ENCODE peak calls at places on chromosomes 12 and 14, in seven cellular contexts. L is T-helper 1 cell, P is left ventricle myocardium inferior, C is suprapubic skin, I is tibial artery, E is NCI-H1105, B is heart left ventricle. Z is an unnamed sample.

GRCh38 chr12:120399531-120399930 is 30.6 kb upstream of the MSI1 start:
- DNase-seq in P (no peak), C (no peak), B (no peak), I (no peak), L (no peak), E (no peak), Z (no peak)

GRCh38 chr12:20097561-20097960 is 270.8 kb upstream of the PDE3A start:
- DNase-seq in P (no peak), C (no peak), E (no peak), I (no peak), L (no peak), B (no peak), Z (no peak)

GRCh38 chr12:96489392-96490056 is at the start of gene CFAP54:
- DNase-seq in L (peak; percentile 93), I (peak; percentile 95), E (peak; percentile 96), B (peak; percentile 96), C (peak; percentile 96), P (peak; percentile 94), Z (peak; percentile 96)

GRCh38 chr14:50792058-50792477 is 38.9 kb downstream of the NIN start:
- DNase-seq in C (no peak), E (no peak), I (no peak), L (no peak), B (no peak), P (no peak), Z (peak; percentile 30)

GRCh38 chr12:105228494-105228893 is 7.5 kb downstream of the APPL2 start:
- DNase-seq in B (no peak), C (no peak), P (no peak), L (no peak), E (no peak), I (no peak), Z (peak; percentile 93)

GRCh38 chr14:99118946-99119345 is 153.1 kb downstream of the BCL11B start:
- DNase-seq in E (no peak), L (no peak), I (no peak), P (no peak), C (no peak), B (no peak), Z (no peak)

GRCh38 chr12:27619308-27619707 is 76.9 kb upstream of the REP15 start:
- DNase-seq in C (no peak), I (no peak), B (no peak), L (no peak), P (no peak), E (no peak), Z (no peak)

GRCh38 chr12:88793091-88793490 is 212.8 kb upstream of the KITLG start:
- DNase-seq in E (no peak), L (no peak), P (no peak), B (no peak), C (no peak), I (no peak), Z (no peak)

GRCh38 chr14:73477618-73478266 is 13.0 kb upstream of the RIOX1 start:
- DNase-seq in B (no peak), E (no peak), L (no peak), C (no peak), I (no peak), P (no peak), Z (no peak)

Z was measured in MM.1S.